ENCODE peak calls at places on chromosomes 11 and 22, in eight cellular contexts. F is stimulated activated CD4-positive, alpha-beta T cell treated with anti-CD3 and anti-CD28 coated beads, Interleukin-1b, Interleukin-23, amount 100 ng/mL, for 24 hours; A is adrenal gland; N is neural crest cell; L is astrocyte of the cerebellum; I is pancreas; J is astrocyte of the spinal cord; H is HFFc6. K is an unnamed sample.
A peak's percentile ranks its signal among the peaks of the same experiment; 100 is the strongest.

GRCh38 chr22:22748297-22748743 is 103.9 kb downstream of the GGTLC2 start:
- DNase-seq in F (no peak), A (peak; percentile 50), N (peak; percentile 37), L (peak; percentile 9), I (no peak), J (peak; percentile 33), H (peak; percentile 43), K (peak; percentile 49)

GRCh38 chr22:33302549-33302948 is 244.4 kb upstream of the SYN3 start:
- DNase-seq in F (no peak), A (peak; percentile 47), N (no peak), L (no peak), I (no peak), J (no peak), H (no peak), K (no peak)

GRCh38 chr22:45483918-45484499 is 18.7 kb upstream of the FBLN1 start:
- DNase-seq in F (no peak), A (no peak), N (no peak), L (no peak), I (no peak), J (no peak), H (no peak), K (no peak)

GRCh38 chr22:38831166-38831945 is 12.5 kb downstream of the NPTXR start:
- DNase-seq in F (no peak), A (no peak), N (no peak), L (no peak), I (no peak), J (peak; percentile 37), H (peak; percentile 49), K (peak; percentile 87)

GRCh38 chr11:2519879-2520735 is 75.3 kb downstream of the KCNQ1 start:
- DNase-seq in F (no peak), A (peak; percentile 14), N (no peak), L (no peak), I (peak; percentile 10), J (no peak), H (no peak), K (peak; percentile 1)

GRCh38 chr11:15603208-15603607 is 488.5 kb downstream of the INSC start:
- DNase-seq in F (no peak), A (no peak), N (no peak), L (no peak), I (no peak), J (no peak), H (no peak), K (no peak)

GRCh38 chr11:5004429-5005274 is 10.0 kb downstream of the OR51L1 start:
- DNase-seq in F (no peak), A (peak; percentile 43), N (peak; percentile 53), L (peak; percentile 55), I (peak; percentile 33), J (peak; percentile 64), H (peak; percentile 28), K (peak; percentile 18)

GRCh38 chr11:57459112-57460016 is 964 bp upstream of the RTN4RL2 start:
- DNase-seq in F (no peak), A (no peak), N (no peak), L (no peak), I (no peak), J (no peak), H (no peak), K (peak; percentile 37)

GRCh38 chr11:33268945-33269567 is 11.9 kb downstream of the HIPK3 start:
- DNase-seq in F (no peak), A (no peak), N (no peak), L (no peak), I (no peak), J (peak; percentile 23), H (no peak), K (no peak)

GRCh38 chr11:13343067-13343466 is 65.5 kb downstream of the BMAL1 start:
- DNase-seq in F (no peak), A (no peak), N (no peak), L (no peak), I (no peak), J (no peak), H (no peak), K (no peak)

GRCh38 chr22:41367039-41367679 is 14.6 kb upstream of the TEF start:
- DNase-seq in F (no peak), A (peak; percentile 98), N (peak; percentile 16), L (peak; percentile 80), I (peak; percentile 98), J (peak; percentile 96), H (peak; percentile 82), K (peak; percentile 96)

GRCh38 chr11:41534861-41535260 is 75.4 kb upstream of the LRRC4C start:
- DNase-seq in F (no peak), A (no peak), N (no peak), L (no peak), I (no peak), J (no peak), H (no peak), K (no peak)

GRCh38 chr11:8223513-8223899 is 40.2 kb downstream of the LMO1 start:
- DNase-seq in F (no peak), A (no peak), N (no peak), L (no peak), I (no peak), J (no peak), H (peak; percentile 15), K (no peak)

K was measured in Daoy.